ENCODE peak calls at places on chromosomes 6 and 20, in seven cellular contexts. One of them, this sample, is unnamed.
A peak's percentile ranks its signal among the peaks of the same experiment; 100 is the strongest.

GRCh38 chr6:111057074-111057752 is 30.1 kb upstream of the SLC16A10 start:
- DNase-seq in neuronal stem cell: peak; percentile 5
- DNase-seq in mesendoderm: peak; percentile 32
- DNase-seq in H9: no peak
- DNase-seq in IMR-90: peak; percentile 52
- DNase-seq in H1: no peak
- DNase-seq in trophoblast cell: peak; percentile 72
- DNase-seq in this sample: peak; percentile 44

GRCh38 chr20:50009521-50010454 is 27.0 kb downstream of the SNAI1 start:
- DNase-seq in neuronal stem cell: no peak
- DNase-seq in mesendoderm: no peak
- DNase-seq in H9: no peak
- DNase-seq in IMR-90: no peak
- DNase-seq in H1: no peak
- DNase-seq in trophoblast cell: no peak
- DNase-seq in this sample: no peak

GRCh38 chr6:149480502-149481280 is 4.1 kb downstream of the ZC3H12D start:
- DNase-seq in neuronal stem cell: no peak
- DNase-seq in mesendoderm: no peak
- DNase-seq in H9: no peak
- DNase-seq in IMR-90: no peak
- DNase-seq in H1: no peak
- DNase-seq in trophoblast cell: no peak
- DNase-seq in this sample: no peak

GRCh38 chr6:153130515-153131036 is 506 bp downstream of the RGS17 start:
- DNase-seq in neuronal stem cell: peak; percentile 8
- DNase-seq in mesendoderm: peak; percentile 32
- DNase-seq in H9: no peak
- DNase-seq in IMR-90: no peak
- DNase-seq in H1: no peak
- DNase-seq in trophoblast cell: no peak
- DNase-seq in this sample: no peak

GRCh38 chr6:111846511-111847409 is 26.5 kb downstream of the FYN start:
- DNase-seq in neuronal stem cell: no peak
- DNase-seq in mesendoderm: no peak
- DNase-seq in H9: no peak
- DNase-seq in IMR-90: no peak
- DNase-seq in H1: no peak
- DNase-seq in trophoblast cell: no peak
- DNase-seq in this sample: no peak

GRCh38 chr6:44068607-44069296 is 58.5 kb downstream of the MRPL14 start:
- DNase-seq in neuronal stem cell: no peak
- DNase-seq in mesendoderm: peak; percentile 96
- DNase-seq in H9: peak; percentile 70
- DNase-seq in IMR-90: no peak
- DNase-seq in H1: no peak
- DNase-seq in trophoblast cell: peak; percentile 65
- DNase-seq in this sample: no peak

GRCh38 chr20:63686094-63686491 is 10.4 kb upstream of the TNFRSF6B start:
- DNase-seq in neuronal stem cell: no peak
- DNase-seq in mesendoderm: no peak
- DNase-seq in H9: no peak
- DNase-seq in IMR-90: no peak
- DNase-seq in H1: no peak
- DNase-seq in trophoblast cell: no peak
- DNase-seq in this sample: no peak

GRCh38 chr6:158374020-158374419 is 61.8 kb downstream of the TULP4 start:
- DNase-seq in neuronal stem cell: no peak
- DNase-seq in mesendoderm: no peak
- DNase-seq in H9: no peak
- DNase-seq in IMR-90: peak; percentile 18
- DNase-seq in H1: no peak
- DNase-seq in trophoblast cell: peak; percentile 96
- DNase-seq in this sample: peak; percentile 51

GRCh38 chr6:146359123-146359522 is 184.5 kb upstream of the RAB32 start:
- DNase-seq in neuronal stem cell: no peak
- DNase-seq in mesendoderm: no peak
- DNase-seq in H9: no peak
- DNase-seq in IMR-90: no peak
- DNase-seq in H1: no peak
- DNase-seq in trophoblast cell: no peak
- DNase-seq in this sample: no peak

GRCh38 chr6:107800564-107801164 is 23.4 kb downstream of the SCML4 start:
- DNase-seq in neuronal stem cell: no peak
- DNase-seq in mesendoderm: peak; percentile 44
- DNase-seq in H9: no peak
- DNase-seq in IMR-90: no peak
- DNase-seq in H1: no peak
- DNase-seq in trophoblast cell: peak; percentile 4
- DNase-seq in this sample: no peak

GRCh38 chr20:22728146-22728745 is 143.9 kb upstream of the FOXA2 start:
- DNase-seq in neuronal stem cell: no peak
- DNase-seq in mesendoderm: no peak
- DNase-seq in H9: no peak
- DNase-seq in IMR-90: no peak
- DNase-seq in H1: no peak
- DNase-seq in trophoblast cell: no peak
- DNase-seq in this sample: no peak

GRCh38 chr6:90087103-90087833 is 193.0 kb downstream of the GJA10 start:
- DNase-seq in neuronal stem cell: no peak
- DNase-seq in mesendoderm: no peak
- DNase-seq in H9: no peak
- DNase-seq in IMR-90: peak; percentile 64
- DNase-seq in H1: no peak
- DNase-seq in trophoblast cell: no peak
- DNase-seq in this sample: peak; percentile 43

GRCh38 chr20:58504566-58504965 is 10.6 kb downstream of the APCDD1L start:
- DNase-seq in neuronal stem cell: no peak
- DNase-seq in mesendoderm: no peak
- DNase-seq in H9: peak; percentile 4
- DNase-seq in IMR-90: no peak
- DNase-seq in H1: no peak
- DNase-seq in trophoblast cell: no peak
- DNase-seq in this sample: no peak

GRCh38 chr6:13873288-13874190 is 51.2 kb upstream of the RNF182 start:
- DNase-seq in neuronal stem cell: peak; percentile 57
- DNase-seq in mesendoderm: peak; percentile 95
- DNase-seq in H9: peak; percentile 94
- DNase-seq in IMR-90: no peak
- DNase-seq in H1: peak; percentile 76
- DNase-seq in trophoblast cell: peak; percentile 69
- DNase-seq in this sample: peak; percentile 26

GRCh38 chr6:5513393-5513792 is 252.1 kb downstream of the FARS2 start:
- DNase-seq in neuronal stem cell: no peak
- DNase-seq in mesendoderm: no peak
- DNase-seq in H9: no peak
- DNase-seq in IMR-90: no peak
- DNase-seq in H1: no peak
- DNase-seq in trophoblast cell: no peak
- DNase-seq in this sample: no peak

GRCh38 chr6:22247916-22248482 is 48.8 kb downstream of the PRL start:
- DNase-seq in neuronal stem cell: no peak
- DNase-seq in mesendoderm: no peak
- DNase-seq in H9: no peak
- DNase-seq in IMR-90: no peak
- DNase-seq in H1: no peak
- DNase-seq in trophoblast cell: peak; percentile 14
- DNase-seq in this sample: no peak

GRCh38 chr20:14957416-14957815 is 620.0 kb upstream of the FLRT3 start:
- DNase-seq in neuronal stem cell: no peak
- DNase-seq in mesendoderm: peak; percentile 76
- DNase-seq in H9: no peak
- DNase-seq in IMR-90: no peak
- DNase-seq in H1: no peak
- DNase-seq in trophoblast cell: no peak
- DNase-seq in this sample: no peak

GRCh38 chr6:81787313-81788068 is 35.0 kb upstream of the TENT5A start:
- DNase-seq in neuronal stem cell: no peak
- DNase-seq in mesendoderm: no peak
- DNase-seq in H9: no peak
- DNase-seq in IMR-90: peak; percentile 74
- DNase-seq in H1: no peak
- DNase-seq in trophoblast cell: peak; percentile 30
- DNase-seq in this sample: peak; percentile 72

GRCh38 chr6:160978141-160978926 is 13.2 kb upstream of the MAP3K4 start:
- DNase-seq in neuronal stem cell: no peak
- DNase-seq in mesendoderm: no peak
- DNase-seq in H9: no peak
- DNase-seq in IMR-90: peak; percentile 68
- DNase-seq in H1: no peak
- DNase-seq in trophoblast cell: peak; percentile 19
- DNase-seq in this sample: peak; percentile 62

GRCh38 chr6:43172127-43173007 is 1.3 kb downstream of the SRF start:
- DNase-seq in neuronal stem cell: peak; percentile 35
- DNase-seq in mesendoderm: peak; percentile 57
- DNase-seq in H9: no peak
- DNase-seq in IMR-90: peak; percentile 27
- DNase-seq in H1: no peak
- DNase-seq in trophoblast cell: peak; percentile 50
- DNase-seq in this sample: peak; percentile 43

GRCh38 chr6:158751842-158752424 is 67.2 kb downstream of the EZR start:
- DNase-seq in neuronal stem cell: no peak
- DNase-seq in mesendoderm: no peak
- DNase-seq in H9: no peak
- DNase-seq in IMR-90: no peak
- DNase-seq in H1: no peak
- DNase-seq in trophoblast cell: no peak
- DNase-seq in this sample: no peak

GRCh38 chr20:5265339-5265985 is 51.3 kb downstream of the PROKR2 start:
- DNase-seq in neuronal stem cell: no peak
- DNase-seq in mesendoderm: no peak
- DNase-seq in H9: no peak
- DNase-seq in IMR-90: no peak
- DNase-seq in H1: no peak
- DNase-seq in trophoblast cell: no peak
- DNase-seq in this sample: no peak

DNA sequence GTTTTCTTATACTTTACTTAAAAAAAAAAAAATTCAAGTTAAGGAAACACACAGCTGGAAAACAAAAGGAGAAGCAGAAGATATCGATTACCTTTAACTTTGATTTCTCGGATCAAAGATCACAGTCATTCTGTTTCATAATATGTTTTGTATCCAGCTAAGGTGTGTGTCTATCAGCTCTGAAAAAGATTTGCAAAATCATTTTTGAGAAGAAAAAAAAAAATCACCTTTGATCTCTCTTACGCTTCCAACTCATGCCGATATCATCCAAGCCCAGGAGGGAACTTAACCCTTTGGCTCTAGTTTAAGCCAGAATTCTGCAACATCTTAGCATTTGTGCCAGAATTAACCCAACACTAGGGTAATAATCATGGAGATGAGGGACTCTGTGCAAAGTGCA is 144.0 kb downstream of the NFATC2 start:
- DNase-seq in neuronal stem cell: no peak
- DNase-seq in mesendoderm: no peak
- DNase-seq in H9: no peak
- DNase-seq in IMR-90: no peak
- DNase-seq in H1: no peak
- DNase-seq in trophoblast cell: no peak
- DNase-seq in this sample: no peak
- H4K8ac ChIP-seq in neuronal stem cell: no peak overlapping the region
- H4K8ac ChIP-seq in mesendoderm: no peak overlapping the region
- H4K8ac ChIP-seq in H9: no peak overlapping the region
- H4K8ac ChIP-seq in IMR-90: no peak overlapping the region
- H4K8ac ChIP-seq in H1: no peak overlapping the region
- H4K8ac ChIP-seq in trophoblast cell: no peak overlapping the region
- H4K8ac ChIP-seq in this sample: no peak overlapping the region

GRCh38 chr6:93621400-93621799 is 202.0 kb upstream of the EPHA7 start:
- DNase-seq in neuronal stem cell: no peak
- DNase-seq in mesendoderm: peak; percentile 8
- DNase-seq in H9: no peak
- DNase-seq in IMR-90: no peak
- DNase-seq in H1: no peak
- DNase-seq in trophoblast cell: no peak
- DNase-seq in this sample: no peak

DNA sequence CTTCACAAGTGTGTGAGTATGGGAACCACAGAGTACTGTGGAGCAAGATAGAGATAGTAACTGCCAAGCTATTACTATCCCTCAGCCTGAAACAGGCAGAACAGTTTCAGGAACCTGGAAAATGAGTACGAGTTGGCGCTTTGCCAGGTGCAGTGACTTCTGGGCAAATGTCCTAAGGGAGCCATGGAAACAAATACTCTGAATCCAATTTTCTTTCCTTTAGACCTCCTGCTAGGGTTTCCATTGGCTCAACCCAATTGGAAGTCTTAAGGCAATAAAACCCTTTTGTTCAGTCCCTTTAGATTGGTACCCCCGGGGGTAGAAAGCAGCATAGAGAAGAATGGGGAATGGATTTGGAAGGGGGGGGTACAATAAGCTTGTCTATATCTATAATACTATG is 205.0 kb upstream of the EPHA7 start:
- DNase-seq in neuronal stem cell: no peak
- DNase-seq in mesendoderm: no peak
- DNase-seq in H9: no peak
- DNase-seq in IMR-90: no peak
- DNase-seq in H1: no peak
- DNase-seq in trophoblast cell: no peak
- DNase-seq in this sample: no peak
- H4K8ac ChIP-seq in neuronal stem cell: no peak overlapping the region
- H4K8ac ChIP-seq in mesendoderm: no peak overlapping the region
- H4K8ac ChIP-seq in H9: no peak overlapping the region
- H4K8ac ChIP-seq in IMR-90: no peak overlapping the region
- H4K8ac ChIP-seq in H1: no peak overlapping the region
- H4K8ac ChIP-seq in trophoblast cell: no peak overlapping the region
- H4K8ac ChIP-seq in this sample: no peak overlapping the region

GRCh38 chr6:71044753-71045152 is 87.9 kb upstream of the B3GAT2 start:
- DNase-seq in neuronal stem cell: no peak
- DNase-seq in mesendoderm: no peak
- DNase-seq in H9: no peak
- DNase-seq in IMR-90: no peak
- DNase-seq in H1: no peak
- DNase-seq in trophoblast cell: no peak
- DNase-seq in this sample: no peak
- H4K8ac ChIP-seq in neuronal stem cell: no peak overlapping the region
- H4K8ac ChIP-seq in mesendoderm: no peak overlapping the region
- H4K8ac ChIP-seq in H9: no peak overlapping the region
- H4K8ac ChIP-seq in IMR-90: no peak overlapping the region
- H4K8ac ChIP-seq in H1: no peak overlapping the region
- H4K8ac ChIP-seq in trophoblast cell: no peak overlapping the region
- H4K8ac ChIP-seq in this sample: no peak overlapping the region

GRCh38 chr6:156864557-156864956 is 87.4 kb downstream of the ARID1B start:
- DNase-seq in neuronal stem cell: no peak
- DNase-seq in mesendoderm: no peak
- DNase-seq in H9: no peak
- DNase-seq in IMR-90: peak; percentile 12
- DNase-seq in H1: no peak
- DNase-seq in trophoblast cell: no peak
- DNase-seq in this sample: peak; percentile 71

GRCh38 chr6:156868385-156868784 is 91.2 kb downstream of the ARID1B start:
- DNase-seq in neuronal stem cell: no peak
- DNase-seq in mesendoderm: no peak
- DNase-seq in H9: no peak
- DNase-seq in IMR-90: no peak
- DNase-seq in H1: no peak
- DNase-seq in trophoblast cell: no peak
- DNase-seq in this sample: no peak

GRCh38 chr6:156865019-156865629 is 87.9 kb downstream of the ARID1B start:
- DNase-seq in neuronal stem cell: no peak
- DNase-seq in mesendoderm: no peak
- DNase-seq in H9: no peak
- DNase-seq in IMR-90: peak; percentile 49
- DNase-seq in H1: no peak
- DNase-seq in trophoblast cell: peak; percentile 77
- DNase-seq in this sample: peak; percentile 81

GRCh38 chr6:156866181-156866862 is 89.1 kb downstream of the ARID1B start:
- DNase-seq in neuronal stem cell: no peak
- DNase-seq in mesendoderm: peak; percentile 41
- DNase-seq in H9: no peak
- DNase-seq in IMR-90: peak; percentile 73
- DNase-seq in H1: no peak
- DNase-seq in trophoblast cell: no peak
- DNase-seq in this sample: peak; percentile 84

GRCh38 chr6:156867121-156867520 is 89.9 kb downstream of the ARID1B start:
- DNase-seq in neuronal stem cell: no peak
- DNase-seq in mesendoderm: no peak
- DNase-seq in H9: no peak
- DNase-seq in IMR-90: no peak
- DNase-seq in H1: no peak
- DNase-seq in trophoblast cell: no peak
- DNase-seq in this sample: no peak
- H4K8ac ChIP-seq in neuronal stem cell: no peak overlapping the region
- H4K8ac ChIP-seq in mesendoderm: no peak overlapping the region
- H4K8ac ChIP-seq in H9: no peak overlapping the region
- H4K8ac ChIP-seq in IMR-90: no peak overlapping the region
- H4K8ac ChIP-seq in H1: no peak overlapping the region
- H4K8ac ChIP-seq in trophoblast cell: no peak overlapping the region
- H4K8ac ChIP-seq in this sample: no peak overlapping the region